ENCODE peak calls at places on chromosomes 5 and 9, in seven cellular contexts. M is GM23338, P is cardiac muscle cell, U is brain microvascular endothelial cell, A is AG09309, T is fibroblast of villous mesenchyme, C is fibroblast of pulmonary artery. J is an unnamed sample.

GRCh38 chr9:80061940-80062339 is 490.2 kb downstream of the TLE4 start:
- DNase-seq in M (no peak), U (peak; percentile 97), A (peak; percentile 81), C (peak; percentile 60), T (peak; percentile 86), P (peak; percentile 27), J (peak; percentile 67)

GRCh38 chr5:151151793-151152192 is 5.8 kb downstream of the ANXA6 start:
- DNase-seq in T (peak; percentile 76), U (no peak), A (no peak), P (peak; percentile 66), C (no peak), M (no peak), J (no peak)

GRCh38 chr9:6628714-6629113 is 16.8 kb downstream of the GLDC start:
- DNase-seq in U (no peak), T (peak; percentile 21), C (no peak), M (no peak), A (no peak), P (no peak), J (no peak)

GRCh38 chr5:78638423-78638822 is 10.1 kb downstream of the LHFPL2 start:
- DNase-seq in P (peak; percentile 92), A (peak; percentile 87), M (no peak), C (peak; percentile 97), T (peak; percentile 92), U (peak; percentile 84), J (peak; percentile 67)

GRCh38 chr5:154189256-154189818 is 1.2 kb upstream of the GALNT10 start:
- DNase-seq in A (no peak), P (peak; percentile 5), M (peak; percentile 31), U (no peak), C (no peak), T (no peak), J (no peak)

GRCh38 chr5:169754737-169755136 is 117.7 kb downstream of the DOCK2 start:
- DNase-seq in C (no peak), M (no peak), P (no peak), T (no peak), U (no peak), A (no peak), J (no peak)

GRCh38 chr9:76525196-76525595 is 66.2 kb downstream of the GCNT1 start:
- DNase-seq in P (no peak), T (no peak), A (no peak), U (no peak), C (no peak), M (no peak), J (no peak)

GRCh38 chr9:37062331-37062730 is 28.3 kb upstream of the PAX5 start:
- DNase-seq in T (no peak), P (no peak), A (no peak), M (no peak), C (no peak), U (no peak), J (no peak)

GRCh38 chr5:171462136-171462927 is 42.9 kb downstream of the FGF18 start:
- DNase-seq in P (no peak), M (peak; percentile 45), C (no peak), U (no peak), A (no peak), T (no peak), J (no peak)

GRCh38 chr9:128568470-128569083 is 16.2 kb downstream of the SPTAN1 start:
- DNase-seq in M (no peak), T (no peak), P (no peak), U (no peak), A (no peak), C (no peak), J (no peak)

GRCh38 chr5:60207031-60207430 is 313.5 kb upstream of the PDE4D start:
- DNase-seq in C (no peak), P (no peak), U (no peak), A (no peak), T (no peak), M (no peak), J (no peak)

GRCh38 chr9:75378036-75378435 is 289.7 kb downstream of the OSTF1 start:
- DNase-seq in C (no peak), A (no peak), M (no peak), P (no peak), T (no peak), U (peak; percentile 88), J (no peak)

GRCh38 chr5:175823731-175824525 is 47.5 kb upstream of the CPLX2 start:
- DNase-seq in M (peak; percentile 64), A (no peak), P (no peak), C (no peak), U (no peak), T (no peak), J (no peak)

GRCh38 chr9:129584136-129584535 is 36.8 kb downstream of the C9orf50 start:
- DNase-seq in M (peak; percentile 92), A (no peak), T (peak; percentile 88), U (peak; percentile 86), C (peak; percentile 92), P (peak; percentile 91), J (peak; percentile 72)

GRCh38 chr9:35519697-35520403 is 29.9 kb downstream of the RUSC2 start:
- DNase-seq in P (no peak), T (no peak), M (no peak), U (no peak), A (no peak), C (no peak), J (no peak)

GRCh38 chr9:35522189-35522588 is 32.3 kb downstream of the RUSC2 start:
- DNase-seq in T (no peak), P (no peak), M (peak; percentile 59), C (no peak), A (no peak), U (no peak), J (no peak)

GRCh38 chr9:35518981-35519679 is 29.2 kb downstream of the RUSC2 start:
- DNase-seq in M (peak; percentile 33), C (peak; percentile 69), T (peak; percentile 61), U (peak; percentile 27), P (peak; percentile 65), A (no peak), J (no peak)

GRCh38 chr9:35521708-35522107 is 31.8 kb downstream of the RUSC2 start:
- DNase-seq in P (peak; percentile 52), M (no peak), C (peak; percentile 38), U (peak; percentile 54), T (peak; percentile 63), A (no peak), J (no peak)

GRCh38 chr9:35520404-35520790 is 30.5 kb downstream of the RUSC2 start:
- DNase-seq in T (peak; percentile 48), P (no peak), C (peak; percentile 24), U (no peak), M (no peak), A (no peak), J (no peak)
- H3K4me3 ChIP-seq in T (no peak overlapping the region), P (no peak overlapping the region), C (no peak overlapping the region), U (no peak overlapping the region), M (no peak overlapping the region), A (no peak overlapping the region), J (no peak overlapping the region)

GRCh38 chr5:61277190-61277589 is 54.9 kb upstream of the ZSWIM6 start:
- DNase-seq in T (peak; percentile 71), M (peak; percentile 43), U (peak; percentile 29), P (peak; percentile 69), A (no peak), C (peak; percentile 76), J (no peak)
- TF ChIP-seq CTCF in T (peak; percentile 59), M (peak; percentile 35), U (peak; percentile 67), P (peak; percentile 45), A (peak; percentile 49), C (peak; percentile 53), J (peak; percentile 46)

GRCh38 chr5:55232194-55232984 is 1.0 kb downstream of the CCNO start:
- DNase-seq in U (no peak), C (no peak), A (no peak), P (peak; percentile 9), T (no peak), M (peak; percentile 69), J (no peak)

GRCh38 chr5:55231476-55232193 is 1.8 kb downstream of the CCNO start:
- DNase-seq in A (no peak), U (no peak), M (peak; percentile 36), T (peak; percentile 31), P (peak; percentile 14), C (no peak), J (no peak)

GRCh38 chr5:55230086-55230629 is 3.0 kb upstream of the MCIDAS start:
- DNase-seq in M (no peak), A (no peak), C (no peak), T (no peak), P (no peak), U (no peak), J (no peak)

GRCh38 chr5:55232985-55233928 is at the start of gene CCNO:
- DNase-seq in A (peak; percentile 33), T (peak; percentile 65), P (peak; percentile 82), C (peak; percentile 72), U (peak; percentile 44), M (peak; percentile 93), J (peak; percentile 34)

GRCh38 chr5:55231029-55231475 is 2.4 kb downstream of the CCNO start:
- DNase-seq in M (no peak), T (peak; percentile 33), U (no peak), A (no peak), C (no peak), P (no peak), J (no peak)
- H3K4me3 ChIP-seq in M (peak overlapping the region; percentile 74), T (no peak overlapping the region), U (peak overlapping the region; percentile 9), A (peak overlapping the region; percentile 53), C (no peak overlapping the region), P (peak overlapping the region; percentile 39), J (no peak overlapping the region)

DNA sequence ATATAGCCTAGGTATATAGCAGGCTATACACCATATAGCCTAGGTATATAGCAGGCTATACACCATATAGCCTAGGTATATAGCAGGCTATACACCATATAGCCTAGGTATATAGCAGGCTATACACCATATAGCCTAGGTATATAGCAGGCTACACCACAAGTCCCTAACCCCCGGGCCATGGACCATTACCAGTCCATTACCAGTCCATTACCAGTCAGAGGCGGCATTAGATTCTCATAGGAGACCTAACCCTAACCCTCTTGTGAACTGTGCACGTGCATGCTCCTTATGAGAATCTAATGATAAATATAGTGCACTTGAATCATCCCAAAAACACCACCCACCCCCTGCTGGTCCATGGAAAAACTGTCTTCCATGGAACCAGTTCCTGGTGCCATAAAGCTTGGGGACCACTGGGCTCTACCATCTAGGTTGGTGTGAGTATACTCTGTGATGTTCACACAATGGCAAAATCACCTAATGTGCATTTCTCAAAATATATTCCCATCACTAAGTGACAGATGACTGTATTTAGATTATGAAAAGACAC is 4.7 kb downstream of the PLIN2 start:
- DNase-seq in U (no peak), C (no peak), M (no peak), P (peak; percentile 62), T (no peak), A (no peak), J (no peak)
- TF ChIP-seq CTCF in U (peak; percentile 41), C (peak; percentile 28), M (no peak), P (peak; percentile 36), T (peak; percentile 25), A (no peak), J (no peak)